ENCODE peak calls at places on chromosomes 13 and 19, in eight cellular contexts. Y is hepatocyte, R is mammary epithelial cell, B is neural progenitor cell, P is GM23248, V is endothelial cell of umbilical vein, I is fibroblast of lung, T is H1. W is an unnamed sample. For H3K4me1, the result is how much of the 10 kb centered on the place peaks cover.

GRCh38 chr13:42398542-42398941 is 126.6 kb downstream of the AKAP11 start:
- DNase-seq in Y (peak), R (no peak), B (peak), P (no peak), V (no peak), I (no peak), T (no peak), W (no peak)

GRCh38 chr13:94480672-94481145 is 1.2 kb upstream of the DCT start:
- DNase-seq in Y (peak), R (peak), B (no peak), P (peak), V (no peak), I (peak), T (no peak), W (peak)

GRCh38 chr13:44243198-44243852 is 130.3 kb upstream of the SERP2 start:
- DNase-seq in Y (peak), R (peak), B (peak), P (peak), V (peak), I (peak), T (peak), W (peak)

GRCh38 chr13:35389535-35389934 is 87.0 kb downstream of the MAB21L1 start:
- DNase-seq in Y (no peak), R (no peak), B (no peak), P (no peak), V (no peak), I (no peak), T (no peak), W (no peak)

GRCh38 chr13:86933676-86934075 is 737.5 kb upstream of the SLITRK5 start:
- DNase-seq in Y (peak), R (no peak), B (peak), P (no peak), V (no peak), I (no peak), T (no peak), W (no peak)

GRCh38 chr13:24107955-24108614 is 52.4 kb upstream of the SPATA13 start:
- DNase-seq in Y (no peak), R (no peak), B (no peak), P (peak), V (no peak), I (peak), T (no peak), W (no peak)

GRCh38 chr19:6800991-6801396 is 28.5 kb downstream of the VAV1 start:
- DNase-seq in Y (no peak), R (peak), B (no peak), P (peak), V (peak), I (no peak), T (no peak), W (no peak)

GRCh38 chr19:18871543-18871942 is 24.4 kb downstream of the CERS1 start:
- DNase-seq in Y (no peak), R (no peak), B (no peak), P (no peak), V (no peak), I (no peak), T (no peak), W (no peak)

GRCh38 chr13:102911336-102911735 is 65.5 kb downstream of the ERCC5 start:
- DNase-seq in Y (peak), R (peak), B (no peak), P (no peak), V (no peak), I (no peak), T (no peak), W (no peak)

GRCh38 chr19:10784257-10784656 is 51.8 kb downstream of the TMED1 start:
- DNase-seq in Y (no peak), R (no peak), B (no peak), P (no peak), V (no peak), I (no peak), T (no peak), W (no peak)

GRCh38 chr19:55117063-55117635 is 288 bp downstream of the PPP1R12C start:
- DNase-seq in Y (no peak), R (no peak), B (no peak), P (peak), V (no peak), I (no peak), T (no peak), W (no peak)

GRCh38 chr13:74134226-74134776 is at the start of gene KLF12:
- DNase-seq in Y (peak), R (peak), B (peak), P (peak), V (peak), I (peak), T (peak), W (peak)

GRCh38 chr13:74132152-74132767 is 1.9 kb downstream of the KLF12 start:
- DNase-seq in Y (peak), R (peak), B (peak), P (peak), V (peak), I (peak), T (no peak), W (peak)

GRCh38 chr13:74133657-74134201 is 475 bp downstream of the KLF12 start:
- DNase-seq in Y (peak), R (peak), B (peak), P (peak), V (peak), I (peak), T (peak), W (peak)

GRCh38 chr13:74131206-74131605 is 3.0 kb downstream of the KLF12 start:
- DNase-seq in Y (no peak), R (no peak), B (no peak), P (no peak), V (no peak), I (peak), T (no peak), W (no peak)

DNA sequence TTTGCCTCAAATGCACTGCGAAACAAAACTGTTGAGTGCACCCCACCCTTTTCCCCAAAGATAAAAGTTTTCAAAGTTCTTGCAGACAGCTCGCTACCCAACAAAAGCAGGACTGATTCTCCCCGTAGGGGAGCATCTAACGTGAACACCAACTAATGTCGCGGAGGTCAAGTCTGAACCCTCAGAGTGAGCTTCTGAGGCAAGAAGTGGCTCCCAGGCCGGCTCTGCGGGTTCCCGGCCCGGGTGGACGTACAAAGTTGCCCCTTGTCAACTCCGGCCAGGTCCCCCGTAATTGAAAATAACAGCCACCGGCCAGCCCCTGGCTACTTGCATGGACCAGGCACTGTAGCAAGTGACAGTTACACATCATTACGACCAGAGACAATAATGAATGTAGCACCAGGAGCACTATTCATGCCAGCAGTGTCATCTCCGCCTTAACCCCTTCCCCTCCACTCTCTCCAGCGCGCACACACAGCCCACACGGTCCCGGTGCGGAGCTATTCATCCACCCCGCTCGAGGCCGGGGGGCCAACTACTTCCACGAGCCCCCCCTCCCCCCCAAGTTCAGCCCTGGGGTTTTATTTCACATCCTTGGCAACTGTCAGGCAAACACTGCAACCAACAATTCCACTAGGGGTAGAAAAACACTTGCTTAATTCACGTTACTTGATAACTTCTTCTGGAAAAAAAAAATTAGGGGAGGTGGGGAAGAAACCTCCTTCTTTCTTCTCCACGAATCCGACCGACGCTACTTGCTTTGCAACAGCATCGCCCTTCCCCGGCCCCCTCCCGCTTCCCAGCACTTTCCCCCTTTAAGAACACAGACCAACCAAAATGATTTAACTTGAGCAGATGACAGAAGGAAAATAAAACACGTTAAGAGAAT is 1.2 kb downstream of the KLF12 start:
- DNase-seq in Y (peak), R (peak), B (peak), P (peak), V (peak), I (peak), T (no peak), W (peak)
- H3K4me1 ChIP-seq in Y (under half), R (under half), B (under half), P (under half), V (under half), I (under half), T (under half), W (half or more)

GRCh38 chr19:8215783-8216182 is 6.6 kb downstream of the CERS4 start:
- DNase-seq in Y (no peak), R (no peak), B (no peak), P (no peak), V (no peak), I (no peak), T (no peak), W (no peak)
- TF ChIP-seq EZH2 in Y (no peak), R (no peak), B (no peak), P (no peak), V (no peak), I (no peak), T (no peak), W (no peak)

DNA sequence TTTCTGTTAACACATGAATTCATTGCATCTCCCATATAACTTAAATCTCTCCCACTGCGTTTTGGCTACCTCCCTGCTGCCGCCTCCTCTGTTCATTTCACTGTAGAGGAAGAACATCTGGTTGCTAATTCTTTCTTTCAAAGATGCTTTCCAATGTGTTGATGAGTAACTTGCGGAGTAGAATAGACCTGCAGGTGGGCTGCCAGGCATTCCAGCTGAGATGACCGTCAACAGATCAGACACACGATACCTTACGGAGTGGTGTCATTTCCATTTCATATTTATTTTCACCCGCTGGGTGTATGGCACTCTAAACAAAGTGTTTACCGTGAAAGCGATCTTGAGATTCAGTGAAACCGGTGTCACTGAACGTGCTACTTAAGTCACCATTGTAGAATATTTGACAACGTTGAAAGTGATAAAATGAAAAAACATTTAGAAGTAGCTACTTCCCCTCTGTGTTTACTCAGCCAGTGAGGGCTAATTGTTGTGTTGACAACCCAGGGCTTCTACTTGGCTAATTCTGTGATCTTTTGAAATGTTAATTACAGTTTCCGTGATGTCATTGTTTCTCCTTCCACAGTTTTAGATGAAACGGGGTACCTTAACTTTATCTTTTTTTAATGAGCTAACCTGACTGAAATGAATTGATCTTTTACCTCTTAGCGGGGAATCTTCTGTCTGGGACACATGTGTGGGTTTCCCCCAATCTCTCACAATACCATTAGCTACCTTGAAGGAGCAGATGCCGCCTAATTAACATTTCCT is 228.5 kb upstream of the ARGLU1 start:
- DNase-seq in Y (no peak), R (no peak), B (peak), P (no peak), V (peak), I (no peak), T (peak), W (no peak)
- H3K4me3 ChIP-seq in Y (peak), R (no peak), B (peak), P (no peak), V (peak), I (peak), T (no peak), W (no peak)

GRCh38 chr19:4376245-4376990 is 23.9 kb downstream of the SH3GL1 start:
- DNase-seq in Y (no peak), R (peak), B (no peak), P (no peak), V (no peak), I (no peak), T (no peak), W (no peak)

GRCh38 chr19:4376991-4377781 is 23.2 kb downstream of the SH3GL1 start:
- DNase-seq in Y (no peak), R (peak), B (no peak), P (peak), V (no peak), I (no peak), T (no peak), W (no peak)

GRCh38 chr19:4380254-4380727 is 20.1 kb downstream of the SH3GL1 start:
- DNase-seq in Y (no peak), R (peak), B (no peak), P (peak), V (no peak), I (no peak), T (no peak), W (no peak)

GRCh38 chr19:4379383-4380253 is 20.7 kb downstream of the SH3GL1 start:
- DNase-seq in Y (no peak), R (peak), B (no peak), P (peak), V (peak), I (no peak), T (no peak), W (no peak)

GRCh38 chr19:4378886-4379285 is 21.5 kb downstream of the SH3GL1 start:
- DNase-seq in Y (no peak), R (no peak), B (no peak), P (no peak), V (no peak), I (no peak), T (no peak), W (no peak)
- H3K4me1 ChIP-seq in Y (under half), R (half or more), B (under half), P (under half), V (half or more), I (under half), T (under half), W (under half)

GRCh38 chr19:1457892-1458291 is 8.0 kb downstream of the APC2 start:
- DNase-seq in Y (no peak), R (no peak), B (no peak), P (no peak), V (no peak), I (no peak), T (no peak), W (no peak)

GRCh38 chr19:1455002-1455335 is 5.0 kb downstream of the APC2 start:
- DNase-seq in Y (no peak), R (peak), B (no peak), P (no peak), V (peak), I (no peak), T (no peak), W (peak)

GRCh38 chr19:1457031-1457739 is 7.3 kb downstream of the APC2 start:
- DNase-seq in Y (no peak), R (no peak), B (peak), P (peak), V (no peak), I (no peak), T (no peak), W (no peak)

GRCh38 chr19:1455336-1456120 is 5.6 kb downstream of the APC2 start:
- DNase-seq in Y (peak), R (peak), B (peak), P (peak), V (peak), I (peak), T (peak), W (peak)

GRCh38 chr19:1456121-1456900 is 6.4 kb downstream of the APC2 start:
- DNase-seq in Y (no peak), R (no peak), B (no peak), P (no peak), V (no peak), I (no peak), T (no peak), W (no peak)
- TF ChIP-seq EZH2 in Y (no peak), R (no peak), B (no peak), P (peak), V (no peak), I (peak), T (no peak), W (no peak)

DNA sequence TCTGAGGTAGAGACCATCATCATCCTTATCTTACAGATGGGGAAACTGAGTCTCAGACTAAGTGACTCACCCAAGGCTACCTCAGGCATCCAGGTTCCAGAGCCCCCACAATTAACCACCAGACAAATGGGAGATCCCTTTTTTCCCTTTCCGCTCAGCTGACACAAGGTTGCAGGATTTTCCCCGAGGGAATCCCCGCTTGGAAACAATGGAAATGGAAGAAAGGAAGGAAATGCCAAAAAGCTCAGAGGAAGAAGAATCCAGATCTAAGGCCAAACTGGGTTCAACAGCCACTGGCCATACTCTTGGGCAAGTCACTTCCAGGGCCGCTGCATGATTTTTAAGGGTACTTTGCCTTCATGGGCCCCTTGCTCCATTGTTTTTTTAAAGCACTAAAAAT is 1.6 kb downstream of the ZNF71 start:
- DNase-seq in Y (no peak), R (no peak), B (no peak), P (no peak), V (peak), I (no peak), T (no peak), W (no peak)
- H3K4me3 ChIP-seq in Y (no peak), R (no peak), B (peak), P (no peak), V (no peak), I (no peak), T (no peak), W (peak)

W was measured in DND-41.